ENCODE peak calls at places on chromosomes 12 and 14, in five cellular contexts. F, Z, L, I and C are unnamed samples.

GRCh38 chr12:57479376-57480115 is at the start of gene ARHGAP9:
- DNase-seq in Z (no peak), F (peak), L (no peak), I (no peak), C (peak)

GRCh38 chr14:70282666-70283065 is 76.8 kb downstream of the COX16 start:
- DNase-seq in F (no peak), I (no peak), Z (no peak), L (no peak), C (no peak)

GRCh38 chr14:105328070-105328677 is 13.6 kb downstream of the PACS2 start:
- DNase-seq in Z (no peak), L (no peak), I (no peak), F (no peak), C (no peak)

GRCh38 chr12:102483466-102483865 is 3.1 kb upstream of the IGF1 start:
- DNase-seq in Z (no peak), F (no peak), I (no peak), L (no peak), C (no peak)

GRCh38 chr12:113880337-113880736 is 85.8 kb downstream of the RBM19 start:
- DNase-seq in F (no peak), Z (no peak), L (peak), I (no peak), C (no peak)

GRCh38 chr14:67515386-67516079 is 17.6 kb upstream of the PLEKHH1 start:
- DNase-seq in L (peak), I (no peak), F (peak), Z (peak), C (no peak)

GRCh38 chr12:49823951-49824350 is 4.3 kb downstream of the NCKAP5L start:
- DNase-seq in I (no peak), L (no peak), Z (no peak), F (no peak), C (no peak)

GRCh38 chr12:98373019-98373554 is 142.3 kb upstream of the TMPO start:
- DNase-seq in L (peak), Z (peak), F (no peak), I (peak), C (no peak)

GRCh38 chr12:39378346-39378745 is 64.6 kb downstream of the KIF21A start:
- DNase-seq in L (no peak), I (no peak), Z (no peak), F (no peak), C (no peak)

GRCh38 chr14:103730490-103731035 is 15.0 kb downstream of the ZFYVE21 start:
- DNase-seq in Z (no peak), I (no peak), F (no peak), L (no peak), C (no peak)

GRCh38 chr12:17296882-17297281 is 690.9 kb upstream of the LMO3 start:
- DNase-seq in Z (no peak), I (no peak), F (no peak), L (no peak), C (no peak)

GRCh38 chr14:91847693-91848092 is 19.6 kb downstream of the TC2N start:
- DNase-seq in Z (no peak), L (no peak), F (no peak), I (no peak), C (no peak)

GRCh38 chr14:73744874-73745529 is 30.8 kb upstream of the PNMA1 start:
- DNase-seq in Z (no peak), I (no peak), F (no peak), L (no peak), C (no peak)

GRCh38 chr14:104855532-104856090 is 9.5 kb upstream of the CEP170B start:
- DNase-seq in Z (no peak), F (no peak), L (no peak), I (no peak), C (no peak)

GRCh38 chr12:113471619-113472171 is at the start of gene LHX5:
- DNase-seq in Z (peak), L (no peak), I (no peak), F (no peak), C (no peak)

GRCh38 chr12:101925352-101925751 is 48.0 kb downstream of the DRAM1 start:
- DNase-seq in Z (peak), I (no peak), L (no peak), F (no peak), C (no peak)

GRCh38 chr14:91286530-91286937 is 42.0 kb upstream of the GPR68 start:
- DNase-seq in F (peak), L (peak), Z (peak), I (peak), C (peak)

GRCh38 chr12:122030427-122030825 is 8.7 kb downstream of the BCL7A start:
- DNase-seq in I (no peak), Z (no peak), L (no peak), F (no peak), C (no peak)

GRCh38 chr12:116687888-116688287 is 50.0 kb downstream of the SPRING1 start:
- DNase-seq in Z (peak), F (no peak), I (no peak), L (peak), C (no peak)

GRCh38 chr12:62744551-62744950 is 190.4 kb downstream of the PPM1H start:
- DNase-seq in L (no peak), Z (peak), F (no peak), I (no peak), C (no peak)

GRCh38 chr12:86081798-86082197 is 174.4 kb downstream of the MGAT4C start:
- DNase-seq in I (no peak), Z (no peak), F (no peak), L (no peak), C (no peak)

GRCh38 chr12:5439788-5440300 is 7.9 kb downstream of the NTF3 start:
- DNase-seq in L (no peak), Z (no peak), F (no peak), I (no peak), C (no peak)

GRCh38 chr12:11991604-11992003 is 79.1 kb upstream of the BCL2L14 start:
- DNase-seq in Z (no peak), F (no peak), I (no peak), L (no peak), C (no peak)

GRCh38 chr12:57006809-57007475 is 596 bp upstream of the ZBTB39 start:
- DNase-seq in Z (no peak), F (no peak), L (no peak), I (no peak), C (no peak)

GRCh38 chr12:8860165-8860961 is 37.9 kb downstream of the A2ML1 start:
- DNase-seq in L (peak), I (peak), F (peak), Z (peak), C (peak)

GRCh38 chr12:19234991-19235876 is 105.7 kb downstream of the PLEKHA5 start:
- DNase-seq in I (no peak), F (no peak), Z (peak), L (no peak), C (no peak)

GRCh38 chr12:93549174-93549573 is 23.3 kb upstream of the SOCS2 start:
- DNase-seq in Z (no peak), L (no peak), I (no peak), F (no peak), C (no peak)